ENCODE peak calls at places on chromosomes 7 and 10, in seven cellular contexts. W, X, R, M, F, E and L are unnamed samples.

GRCh38 chr10:652226-652625 is 37.2 kb downstream of the DIP2C start:
- DNase-seq in E (no peak), W (no peak), R (no peak), M (no peak), X (no peak), F (no peak), L (no peak)

GRCh38 chr7:29071203-29071804 is 75.0 kb downstream of the CPVL start:
- DNase-seq in W (no peak), E (no peak), M (no peak), X (no peak), R (no peak), F (no peak), L (no peak)

GRCh38 chr7:99621271-99621670 is 4.5 kb downstream of the ZSCAN25 start:
- DNase-seq in E (no peak), M (no peak), X (no peak), R (no peak), W (no peak), F (no peak), L (no peak)

GRCh38 chr7:135712182-135712782 is 15.7 kb downstream of the SLC13A4 start:
- DNase-seq in E (no peak), F (no peak), R (no peak), M (no peak), X (no peak), W (no peak), L (no peak)

GRCh38 chr7:108097703-108098102 is 32.5 kb downstream of the LAMB4 start:
- DNase-seq in M (no peak), E (no peak), F (no peak), X (no peak), R (no peak), W (no peak), L (no peak)

GRCh38 chr10:71621783-71622526 is 97.6 kb downstream of the C10orf105 start:
- DNase-seq in E (no peak), W (no peak), X (no peak), M (no peak), F (peak), R (no peak), L (no peak)

GRCh38 chr10:86688398-86688921 is 20.1 kb downstream of the LDB3 start:
- DNase-seq in F (peak), R (peak), M (no peak), X (no peak), E (peak), W (peak), L (peak)

GRCh38 chr10:61024801-61025201 is 80.8 kb upstream of the RHOBTB1 start:
- DNase-seq in W (no peak), X (no peak), R (no peak), M (no peak), F (peak), E (no peak), L (no peak)

GRCh38 chr10:101569465-101569837 is 18.6 kb downstream of the POLL start:
- DNase-seq in X (no peak), E (no peak), M (no peak), F (no peak), R (no peak), W (no peak), L (no peak)

GRCh38 chr10:12511651-12512050 is 162.3 kb downstream of the CAMK1D start:
- DNase-seq in R (no peak), F (no peak), M (no peak), X (no peak), W (no peak), E (no peak), L (no peak)

GRCh38 chr10:84587789-84588188 is 259.4 kb downstream of the CCSER2 start:
- DNase-seq in M (no peak), E (no peak), F (no peak), R (no peak), W (no peak), X (no peak), L (no peak)

GRCh38 chr10:101224910-101225823 is 4.1 kb downstream of the LBX1 start:
- DNase-seq in R (no peak), M (no peak), W (no peak), X (no peak), E (no peak), F (no peak), L (no peak)

GRCh38 chr10:58967551-58968418 is 208.7 kb upstream of the PHYHIPL start:
- DNase-seq in R (no peak), M (no peak), X (no peak), E (no peak), W (no peak), F (no peak), L (no peak)